ENCODE peak calls at places on chromosomes 4 and X, in six cellular contexts. L is HCT116, K is K562, Q is H1, I is GM12878, W is HepG2. B is an unnamed sample.

GRCh38 chrX:45761920-45762319 is 561.2 kb upstream of the DIPK2B start:
- DNase-seq in W (no peak), Q (no peak), L (no peak), I (no peak), K (no peak), B (no peak)

GRCh38 chr4:26331380-26331945 is 10.6 kb downstream of the RBPJ start:
- DNase-seq in Q (no peak), L (no peak), K (no peak), I (no peak), W (no peak), B (no peak)

GRCh38 chrX:56788229-56788628 is 59.2 kb downstream of the NBDY start:
- DNase-seq in I (no peak), Q (no peak), W (no peak), L (no peak), K (no peak), B (no peak)

GRCh38 chr4:165489786-165490185 is 111.0 kb downstream of the CPE start:
- DNase-seq in K (no peak), I (no peak), Q (no peak), L (no peak), W (no peak), B (no peak)

GRCh38 chr4:144899393-144899792 is 198.6 kb downstream of the ANAPC10 start:
- DNase-seq in L (no peak), Q (no peak), K (peak), W (no peak), I (no peak), B (no peak)

GRCh38 chrX:23656684-23657083 is 10.6 kb upstream of the PRDX4 start:
- DNase-seq in W (no peak), L (no peak), Q (no peak), K (no peak), I (no peak), B (no peak)

GRCh38 chrX:153499258-153499657 is 4.5 kb downstream of the BGN start:
- DNase-seq in Q (no peak), W (no peak), I (no peak), L (no peak), K (no peak), B (peak)

GRCh38 chr4:139535852-139536234 is 20.2 kb downstream of the SETD7 start:
- DNase-seq in K (no peak), Q (no peak), I (no peak), L (no peak), W (no peak), B (no peak)

GRCh38 chr4:7876096-7876993 is 63.3 kb downstream of the AFAP1 start:
- DNase-seq in K (no peak), L (no peak), Q (no peak), W (peak), I (no peak), B (peak)

GRCh38 chr4:1354136-1354982 is 7.4 kb downstream of the UVSSA start:
- DNase-seq in I (no peak), Q (no peak), K (no peak), W (no peak), L (no peak), B (no peak)
- TF ChIP-seq YY1 in I (no peak), Q (no peak), K (no peak), W (no peak), L (no peak), B (no peak)

DNA sequence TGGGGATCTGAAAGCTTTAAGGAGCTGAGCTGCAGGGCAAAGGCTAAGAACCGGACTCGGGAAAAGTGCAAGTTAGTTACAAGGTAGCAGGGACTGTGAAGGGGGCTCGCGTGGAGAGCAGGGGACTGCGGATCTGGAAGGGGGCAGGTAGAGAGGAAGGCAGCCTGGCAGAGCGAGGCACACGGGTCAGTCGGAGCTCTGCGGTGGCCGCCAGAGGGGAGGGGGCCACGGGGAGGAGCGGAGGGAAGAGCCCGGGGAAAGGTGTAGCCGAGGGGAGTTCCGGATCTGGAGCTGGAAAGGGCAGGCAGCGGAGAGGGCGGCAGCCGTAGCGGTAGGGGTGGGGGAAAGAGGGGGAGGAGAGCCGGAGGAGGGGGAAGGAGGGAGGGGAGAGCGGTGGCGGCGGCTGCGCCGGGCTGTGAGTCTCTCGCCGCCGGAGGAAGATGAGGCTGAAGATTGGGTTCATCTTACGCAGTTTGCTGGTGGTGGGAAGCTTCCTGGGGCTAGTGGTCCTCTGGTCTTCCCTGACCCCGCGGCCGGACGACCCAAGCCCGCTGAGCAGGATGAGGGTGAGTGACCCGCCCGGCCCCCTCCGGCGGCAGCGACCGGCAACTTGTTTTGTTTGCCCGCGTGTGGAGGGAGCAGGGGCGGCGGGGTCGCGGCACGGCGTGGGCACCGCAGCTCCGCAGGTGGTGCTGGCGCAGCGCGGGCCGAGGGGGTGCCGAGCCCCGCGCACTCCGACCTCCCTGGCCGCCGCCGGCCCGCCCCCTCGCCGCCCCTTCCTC is at the start of gene GALNT7:
- DNase-seq in K (peak), I (no peak), W (no peak), Q (peak), L (no peak), B (peak)
- TF ChIP-seq CTCF in K (no peak), I (no peak), W (no peak), Q (no peak), L (no peak), B (no peak)

DNA sequence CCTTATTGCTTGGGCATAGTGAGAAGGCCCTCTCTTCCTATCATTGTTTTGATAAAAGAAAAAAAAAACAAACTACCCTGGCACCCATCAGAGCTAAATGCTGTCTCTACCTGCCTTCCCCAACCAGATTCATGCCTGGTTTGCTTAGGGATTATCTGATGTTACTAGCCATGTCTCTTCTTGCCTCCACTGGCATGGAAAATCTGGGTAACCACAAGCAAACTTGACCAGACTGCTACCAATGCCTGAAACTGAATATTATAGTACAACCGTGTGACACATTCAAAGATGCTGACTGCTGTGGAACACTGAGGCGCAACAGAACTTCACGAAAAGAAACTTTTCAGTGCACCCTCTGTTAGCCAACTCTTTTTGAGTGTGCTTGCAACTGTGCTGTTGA is 228.2 kb downstream of the CBR4 start:
- DNase-seq in K (no peak), L (no peak), W (no peak), I (no peak), Q (no peak), B (no peak)
- TF ChIP-seq YY1 in K (no peak), L (no peak), W (no peak), I (no peak), Q (no peak), B (no peak)

DNA sequence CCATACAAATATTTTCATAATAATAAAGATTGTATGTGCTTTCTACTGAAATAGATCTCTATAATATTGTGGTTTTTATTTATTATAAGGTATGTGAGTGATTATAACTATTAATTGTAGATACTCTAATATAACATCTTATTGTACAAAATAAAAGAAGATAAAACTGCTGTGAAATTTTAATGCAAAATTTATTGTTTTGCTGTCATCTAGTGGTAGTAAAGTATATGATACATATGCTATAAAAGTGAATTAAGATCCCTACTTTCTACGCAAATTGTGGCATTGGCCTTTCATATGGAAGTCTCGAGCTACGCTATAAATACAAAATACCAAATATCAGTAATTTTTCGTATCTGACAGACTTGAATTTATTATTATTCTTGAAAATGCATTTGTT is 19.3 kb downstream of the YIPF7 start:
- DNase-seq in I (no peak), Q (no peak), W (no peak), K (no peak), L (no peak), B (no peak)
- TF ChIP-seq CTCF in I (no peak), Q (no peak), W (no peak), K (no peak), L (peak), B (peak)

GRCh38 chrX:130139474-130140201 is 26.0 kb downstream of the AIFM1 start:
- DNase-seq in I (no peak), Q (no peak), L (no peak), K (no peak), W (no peak), B (no peak)
- TF ChIP-seq YY1 in I (no peak), Q (no peak), L (no peak), K (no peak), W (no peak), B (no peak)

GRCh38 chr4:141375855-141376254 is 155.2 kb downstream of the ZNF330 start:
- DNase-seq in I (no peak), Q (peak), W (peak), L (peak), K (no peak), B (peak)
- TF ChIP-seq CTCF in I (no peak), Q (no peak), W (no peak), L (peak), K (no peak), B (peak)

DNA sequence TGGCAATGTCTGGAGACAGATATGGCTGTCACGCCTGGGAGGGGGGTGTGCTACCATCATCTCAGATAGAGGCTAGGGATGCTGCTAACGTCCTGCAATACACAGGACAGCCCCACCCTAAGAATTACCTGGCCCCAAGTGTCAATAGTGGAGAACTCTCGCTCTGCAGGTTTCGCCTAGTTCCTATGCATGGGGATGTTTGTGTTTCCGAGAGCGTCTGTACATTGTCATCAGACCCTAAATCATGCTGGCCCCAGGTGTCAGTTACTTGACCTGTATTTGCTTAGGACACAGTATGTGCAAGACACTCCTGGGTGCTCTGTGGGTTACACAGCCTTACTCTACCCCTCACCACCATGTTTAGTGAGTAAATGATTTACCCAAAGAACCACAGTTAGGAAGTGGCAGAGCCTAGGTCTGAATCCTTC is 90.8 kb downstream of the AFF1 start:
- DNase-seq in K (no peak), W (peak), I (peak), L (no peak), Q (no peak), B (no peak)
- TF ChIP-seq YY1 in K (no peak), W (no peak), I (no peak), L (no peak), Q (no peak), B (no peak)